ENCODE peak calls at places on chromosomes 2 and 18, in nine cellular contexts. C, T, J, Y, L, P, O, M and I are unnamed samples.

GRCh38 chr18:78542204-78542603 is 437.4 kb upstream of the SALL3 start:
- DNase-seq in C (no peak), T (no peak), J (peak), Y (peak), L (no peak), P (peak), O (peak), M (no peak), I (peak)

GRCh38 chr2:239331560-239331959 is 69.3 kb downstream of the HDAC4 start:
- DNase-seq in C (no peak), T (no peak), J (no peak), Y (no peak), L (no peak), P (peak), O (no peak), M (no peak), I (no peak)

GRCh38 chr2:46095821-46096220 is 201.4 kb upstream of the EPAS1 start:
- DNase-seq in C (no peak), T (no peak), J (no peak), Y (no peak), L (no peak), P (no peak), O (no peak), M (no peak), I (no peak)

GRCh38 chr2:163775304-163775703 is 39.5 kb upstream of the FIGN start:
- DNase-seq in C (no peak), T (no peak), J (no peak), Y (no peak), L (no peak), P (no peak), O (no peak), M (no peak), I (no peak)

GRCh38 chr2:66305714-66306113 is 129.2 kb upstream of the MEIS1 start:
- DNase-seq in C (no peak), T (no peak), J (no peak), Y (peak), L (no peak), P (no peak), O (peak), M (peak), I (peak)

GRCh38 chr18:48163184-48164095 is 233.0 kb upstream of the SMAD2 start:
- DNase-seq in C (no peak), T (no peak), J (no peak), Y (no peak), L (no peak), P (no peak), O (no peak), M (no peak), I (no peak)

GRCh38 chr2:131521961-131522781 is 5.5 kb upstream of the CCDC74A start:
- DNase-seq in C (no peak), T (no peak), J (no peak), Y (no peak), L (no peak), P (peak), O (no peak), M (peak), I (peak)

GRCh38 chr2:66433945-66434678 is 813 bp upstream of the MEIS1 start:
- DNase-seq in C (peak), T (no peak), J (peak), Y (no peak), L (no peak), P (peak), O (peak), M (peak), I (peak)

GRCh38 chr2:157264099-157264498 is 6.6 kb downstream of the GALNT5 start:
- DNase-seq in C (no peak), T (no peak), J (no peak), Y (no peak), L (no peak), P (no peak), O (no peak), M (no peak), I (no peak)

GRCh38 chr18:62486290-62486964 is 36.4 kb upstream of the ZCCHC2 start:
- DNase-seq in C (peak), T (no peak), J (peak), Y (no peak), L (no peak), P (no peak), O (peak), M (no peak), I (no peak)

GRCh38 chr2:29068513-29068912 is 5.8 kb downstream of the PCARE start:
- DNase-seq in C (no peak), T (no peak), J (no peak), Y (no peak), L (no peak), P (no peak), O (no peak), M (no peak), I (no peak)

GRCh38 chr2:53856272-53856671 is 3.5 kb downstream of the GPR75 start:
- DNase-seq in C (no peak), T (no peak), J (no peak), Y (no peak), L (no peak), P (no peak), O (no peak), M (no peak), I (no peak)

GRCh38 chr18:9918016-9918680 is 4.3 kb downstream of the VAPA start:
- DNase-seq in C (peak), T (no peak), J (no peak), Y (no peak), L (no peak), P (no peak), O (no peak), M (no peak), I (no peak)

GRCh38 chr2:97355887-97356286 is 233.8 kb downstream of the ANKRD36B start:
- DNase-seq in C (no peak), T (no peak), J (peak), Y (no peak), L (no peak), P (no peak), O (no peak), M (no peak), I (no peak)

DNA sequence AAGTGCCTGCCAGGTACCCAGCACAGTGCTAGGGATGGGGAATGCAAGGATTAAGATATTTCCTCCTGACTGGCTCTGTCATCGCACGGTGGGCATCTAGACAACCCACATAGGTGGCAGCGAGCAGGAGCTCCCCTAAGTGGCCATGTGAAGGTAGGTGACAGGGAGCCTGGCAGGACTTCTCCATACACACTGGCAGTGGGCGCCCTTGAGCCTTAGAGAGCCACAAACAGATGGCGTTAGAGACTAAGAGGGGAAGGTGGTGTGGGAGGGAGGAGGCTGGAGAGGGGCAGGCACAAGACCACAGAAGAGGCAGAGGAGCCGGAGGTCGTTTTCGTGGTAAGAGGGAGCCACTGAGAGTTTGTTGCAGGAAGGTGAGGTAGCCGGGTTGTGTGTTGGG is 15.2 kb downstream of the PRELID3A start:
- DNase-seq in C (peak), T (no peak), J (peak), Y (no peak), L (no peak), P (no peak), O (no peak), M (no peak), I (no peak)
- TF ChIP-seq EP300 in C (no peak), T (no peak), J (no peak), Y (no peak), L (no peak), P (no peak), O (no peak), M (no peak), I (no peak)

DNA sequence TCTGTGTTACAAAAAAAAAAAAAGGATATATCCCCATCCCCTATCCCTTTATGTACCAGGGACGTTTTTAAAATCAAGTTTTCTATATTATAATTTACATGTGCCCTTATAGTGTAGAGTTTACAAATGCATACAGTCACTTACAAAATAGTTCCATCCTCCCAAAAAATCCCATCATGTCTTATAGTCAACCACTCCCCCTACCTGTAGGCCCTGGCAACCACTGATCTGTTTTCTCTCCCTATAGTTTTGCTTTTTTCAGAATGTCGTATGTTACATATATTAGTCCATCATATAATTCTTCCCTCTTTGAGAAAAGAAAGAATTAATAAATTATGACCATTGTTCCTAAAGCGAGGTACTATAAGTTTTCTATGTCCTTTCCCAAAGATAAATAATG is 17.8 kb downstream of the CFAP210 start:
- DNase-seq in C (no peak), T (no peak), J (no peak), Y (no peak), L (no peak), P (no peak), O (no peak), M (no peak), I (no peak)
- TF ChIP-seq EP300 in C (no peak), T (no peak), J (no peak), Y (no peak), L (no peak), P (no peak), O (no peak), M (no peak), I (no peak)

DNA sequence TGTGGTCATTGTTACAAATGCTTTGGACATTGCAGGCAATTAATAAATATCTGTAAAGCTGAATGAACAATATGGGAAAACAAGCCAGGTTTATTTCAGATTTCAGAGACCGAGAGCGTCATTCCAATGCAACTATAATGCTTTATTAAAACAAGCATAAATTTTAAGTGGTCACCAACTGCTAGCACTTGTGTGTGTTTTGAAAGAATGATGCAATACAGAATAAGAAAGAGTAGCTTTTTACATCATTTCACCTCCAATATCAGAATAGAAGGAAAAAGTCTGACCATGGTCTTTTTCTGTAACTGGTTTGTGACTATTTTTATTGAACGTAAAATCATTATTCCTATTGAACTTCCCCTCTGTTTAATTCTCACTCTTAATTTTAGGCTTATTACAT is 7.6 kb downstream of the CTAGE1 start:
- DNase-seq in C (no peak), T (no peak), J (no peak), Y (no peak), L (no peak), P (no peak), O (no peak), M (no peak), I (no peak)
- TF ChIP-seq EP300 in C (no peak), T (no peak), J (no peak), Y (no peak), L (no peak), P (no peak), O (no peak), M (no peak), I (no peak)

GRCh38 chr2:152594022-152594712 is 123.1 kb downstream of the PRPF40A start:
- DNase-seq in C (no peak), T (peak), J (no peak), Y (peak), L (no peak), P (no peak), O (peak), M (no peak), I (peak)
- TF ChIP-seq EP300 in C (no peak), T (no peak), J (no peak), Y (peak), L (no peak), P (no peak), O (no peak), M (no peak), I (peak)

GRCh38 chr18:63606526-63606925 is 19.4 kb downstream of the SERPINB13 start:
- DNase-seq in C (no peak), T (no peak), J (no peak), Y (no peak), L (no peak), P (no peak), O (no peak), M (no peak), I (no peak)

GRCh38 chr18:63603772-63604171 is 16.6 kb downstream of the SERPINB13 start:
- DNase-seq in C (no peak), T (no peak), J (no peak), Y (no peak), L (peak), P (no peak), O (no peak), M (no peak), I (no peak)

DNA sequence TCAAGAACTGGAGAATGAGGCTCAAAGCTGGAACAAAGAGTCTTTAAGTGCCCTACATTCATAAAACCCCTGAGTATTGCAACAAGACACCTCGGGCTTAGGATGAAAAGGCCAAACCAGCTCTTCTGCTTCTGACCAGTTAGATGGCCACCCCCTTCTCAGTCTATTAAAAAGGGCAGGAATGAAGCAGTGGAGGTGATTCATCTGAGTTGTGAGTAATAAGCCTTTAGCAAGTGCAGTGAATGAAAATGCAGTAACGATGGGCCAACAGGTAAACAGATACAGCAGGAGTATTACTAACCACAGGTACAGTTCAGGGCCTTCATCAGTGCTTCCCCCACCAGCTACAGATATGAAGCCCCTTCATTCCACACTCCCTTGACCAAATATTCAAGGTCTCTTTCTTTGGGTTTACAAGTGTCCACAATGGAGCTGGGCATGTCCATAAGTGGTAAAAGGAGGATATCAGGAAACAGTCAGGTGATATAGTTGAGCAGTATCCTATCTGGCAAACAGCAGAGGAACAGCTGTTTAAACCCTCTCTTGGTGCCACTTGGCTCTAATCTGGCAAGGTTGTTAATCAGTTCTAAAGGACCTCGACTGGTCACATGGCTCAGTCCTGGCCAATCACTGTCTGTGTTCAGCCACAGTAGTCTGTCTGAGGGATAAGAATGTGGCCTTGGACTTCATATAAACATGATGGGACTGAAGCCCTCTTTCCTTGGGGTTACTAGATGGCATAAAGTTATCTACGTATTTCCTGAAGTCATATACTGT is 17.8 kb downstream of the SERPINB13 start:
- DNase-seq in C (no peak), T (no peak), J (peak), Y (no peak), L (no peak), P (no peak), O (no peak), M (no peak), I (no peak)
- TF ChIP-seq EP300 in C (no peak), T (no peak), J (no peak), Y (no peak), L (no peak), P (no peak), O (no peak), M (no peak), I (no peak)

DNA sequence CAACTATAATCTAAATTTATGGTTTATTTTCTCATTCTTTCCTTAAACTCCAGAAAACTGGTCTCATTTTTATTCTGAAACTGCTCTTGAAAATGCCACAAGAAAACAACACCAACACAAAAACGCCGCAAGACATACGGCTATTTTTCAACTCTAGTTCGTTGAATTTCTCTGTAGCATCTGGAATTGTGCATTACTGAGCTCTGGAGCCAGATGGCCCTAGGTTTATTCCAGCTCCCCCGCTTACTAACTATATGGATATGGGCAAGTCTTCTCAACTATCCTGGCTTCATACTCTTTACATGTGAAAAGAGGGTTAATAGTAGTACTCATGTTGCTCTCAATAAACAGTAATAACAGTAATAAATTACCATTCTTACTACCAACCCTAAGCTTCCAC is 19.9 kb downstream of the FAM98A start:
- DNase-seq in C (no peak), T (no peak), J (no peak), Y (no peak), L (no peak), P (no peak), O (no peak), M (no peak), I (no peak)
- TF ChIP-seq EP300 in C (no peak), T (no peak), J (no peak), Y (no peak), L (no peak), P (no peak), O (no peak), M (no peak), I (no peak)

DNA sequence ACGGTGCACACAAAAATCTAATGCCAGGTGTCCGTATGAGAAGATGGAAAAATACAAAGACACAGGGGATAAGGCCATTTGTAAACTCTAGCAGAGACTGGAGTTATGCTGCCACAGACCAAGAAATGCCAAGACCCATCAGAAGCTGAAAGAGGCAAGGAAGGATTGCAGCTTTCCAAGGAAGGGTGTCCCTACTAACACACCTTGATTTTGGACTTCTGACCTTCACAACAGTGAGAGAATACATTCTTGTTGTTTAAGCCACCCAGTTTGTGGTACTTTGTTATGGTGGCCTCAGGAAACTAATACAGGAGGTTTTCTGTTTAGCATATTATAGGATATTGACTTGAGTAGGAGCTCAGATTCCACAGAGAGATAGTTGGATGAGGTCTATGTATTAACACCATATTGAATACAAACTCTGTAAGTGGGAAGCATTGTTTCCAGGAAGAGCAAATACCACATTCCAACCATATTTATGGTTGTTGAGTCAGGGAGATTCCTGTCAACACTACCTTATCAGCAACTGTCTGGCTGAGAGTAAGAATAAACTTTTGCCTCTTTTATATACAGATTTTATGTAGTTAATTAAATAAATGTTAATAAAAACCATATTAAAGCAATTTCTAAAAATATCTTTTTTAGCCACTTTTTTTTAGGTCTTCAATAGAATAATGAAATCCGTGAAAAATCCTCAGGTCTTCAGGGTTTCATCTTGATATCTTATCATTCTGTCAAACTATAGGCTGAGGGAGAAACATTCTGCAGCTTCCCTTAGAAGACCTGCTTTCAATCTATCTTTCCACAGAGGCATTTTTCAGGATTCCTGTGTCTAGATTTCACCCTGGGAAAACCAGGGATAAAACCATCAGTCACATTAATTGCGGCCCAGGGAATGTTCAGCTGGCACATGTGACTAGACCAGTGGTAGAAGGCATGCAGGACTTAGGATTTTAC is 35.4 kb upstream of the HNMT start:
- DNase-seq in C (peak), T (peak), J (peak), Y (no peak), L (no peak), P (no peak), O (no peak), M (no peak), I (no peak)
- TF ChIP-seq EP300 in C (peak), T (no peak), J (no peak), Y (no peak), L (no peak), P (no peak), O (no peak), M (no peak), I (no peak)

GRCh38 chr2:172285010-172285621 is 142.3 kb upstream of the ITGA6 start:
- DNase-seq in C (no peak), T (no peak), J (no peak), Y (peak), L (no peak), P (no peak), O (no peak), M (peak), I (no peak)
- TF ChIP-seq EP300 in C (no peak), T (no peak), J (no peak), Y (peak), L (no peak), P (no peak), O (no peak), M (no peak), I (no peak)

DNA sequence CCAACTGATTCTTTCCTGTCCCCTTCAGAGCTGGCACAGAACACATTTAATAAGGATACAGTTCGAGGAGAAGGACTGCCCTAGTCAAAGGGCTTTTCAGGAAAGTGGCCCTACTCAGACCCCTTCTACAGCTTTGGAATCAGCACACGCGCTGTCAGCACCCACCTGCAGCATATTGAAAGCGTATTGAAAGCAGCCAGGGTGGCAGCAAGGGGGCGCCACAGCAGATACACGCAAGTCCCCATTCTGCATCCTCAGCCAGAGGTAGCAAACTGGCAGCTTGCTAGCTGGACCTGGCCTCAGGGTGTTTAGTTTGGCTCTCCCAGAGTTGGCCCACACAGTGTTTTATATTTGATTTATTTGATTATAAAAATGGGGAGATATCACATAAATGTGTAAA is 101.0 kb upstream of the NT5C1B start:
- DNase-seq in C (no peak), T (no peak), J (peak), Y (no peak), L (no peak), P (peak), O (no peak), M (no peak), I (no peak)
- TF ChIP-seq EP300 in C (no peak), T (no peak), J (no peak), Y (no peak), L (no peak), P (no peak), O (no peak), M (no peak), I (no peak)